ENCODE peak calls at places on chromosome 19, in four cellular contexts. One of them, this sample, is unnamed.

GRCh38 chr19:19624032-19624570 is 3.9 kb downstream of the LPAR2 start:
- DNase-seq in H1: no peak
- DNase-seq in K562: no peak
- DNase-seq in HepG2: no peak
- DNase-seq in this sample: no peak

GRCh38 chr19:3207466-3208242 is 16.8 kb upstream of the CELF5 start:
- DNase-seq in H1: peak; percentile 74
- DNase-seq in K562: peak; percentile 72
- DNase-seq in HepG2: no peak
- DNase-seq in this sample: no peak

GRCh38 chr19:16351133-16351809 is 26.6 kb downstream of the KLF2 start:
- DNase-seq in H1: no peak
- DNase-seq in K562: peak; percentile 32
- DNase-seq in HepG2: no peak
- DNase-seq in this sample: peak; percentile 77

GRCh38 chr19:21843081-21843480 is 7.1 kb upstream of the ZNF43 start:
- DNase-seq in H1: no peak
- DNase-seq in K562: no peak
- DNase-seq in HepG2: no peak
- DNase-seq in this sample: no peak

GRCh38 chr19:16386619-16387240 is 62.1 kb downstream of the KLF2 start:
- DNase-seq in H1: no peak
- DNase-seq in K562: peak; percentile 66
- DNase-seq in HepG2: peak; percentile 32
- DNase-seq in this sample: peak; percentile 72

GRCh38 chr19:47018923-47019322 is 714 bp upstream of the NPAS1 start:
- DNase-seq in H1: no peak
- DNase-seq in K562: no peak
- DNase-seq in HepG2: no peak
- DNase-seq in this sample: no peak

GRCh38 chr19:48553676-48554384 is 1.9 kb downstream of the SULT2B1 start:
- DNase-seq in H1: no peak
- DNase-seq in K562: peak; percentile 83
- DNase-seq in HepG2: peak; percentile 69
- DNase-seq in this sample: peak; percentile 38

GRCh38 chr19:18594824-18595373 is 6.3 kb downstream of the REX1BD start:
- DNase-seq in H1: peak; percentile 58
- DNase-seq in K562: no peak
- DNase-seq in HepG2: no peak
- DNase-seq in this sample: no peak

GRCh38 chr19:57637379-57637778 is 4.4 kb downstream of the ZNF211 start:
- DNase-seq in H1: no peak
- DNase-seq in K562: no peak
- DNase-seq in HepG2: no peak
- DNase-seq in this sample: no peak

GRCh38 chr19:31670931-31671330 is 321.7 kb upstream of the TSHZ3 start:
- DNase-seq in H1: no peak
- DNase-seq in K562: no peak
- DNase-seq in HepG2: no peak
- DNase-seq in this sample: no peak

GRCh38 chr19:55251296-55252081 is 7.3 kb downstream of the PPP6R1 start:
- DNase-seq in H1: no peak
- DNase-seq in K562: no peak
- DNase-seq in HepG2: no peak
- DNase-seq in this sample: peak; percentile 20

GRCh38 chr19:38699027-38699346 is 45.3 kb downstream of the CAPN12 start:
- DNase-seq in H1: no peak
- DNase-seq in K562: no peak
- DNase-seq in HepG2: no peak
- DNase-seq in this sample: no peak

GRCh38 chr19:18093439-18094161 is 4.0 kb upstream of the MAST3 start:
- DNase-seq in H1: no peak
- DNase-seq in K562: peak; percentile 91
- DNase-seq in HepG2: peak; percentile 47
- DNase-seq in this sample: no peak

GRCh38 chr19:40668991-40669614 is 21.3 kb downstream of the NUMBL start:
- DNase-seq in H1: no peak
- DNase-seq in K562: no peak
- DNase-seq in HepG2: no peak
- DNase-seq in this sample: no peak

GRCh38 chr19:52237771-52238400 is 31.5 kb upstream of the ZNF766 start:
- DNase-seq in H1: peak; percentile 67
- DNase-seq in K562: peak; percentile 38
- DNase-seq in HepG2: peak; percentile 52
- DNase-seq in this sample: peak; percentile 69

GRCh38 chr19:11460207-11460606 is 20.6 kb downstream of the ELAVL3 start:
- DNase-seq in H1: no peak
- DNase-seq in K562: peak; percentile 63
- DNase-seq in HepG2: no peak
- DNase-seq in this sample: no peak

GRCh38 chr19:11964858-11965645 is at the start of gene ZNF763:
- DNase-seq in H1: peak; percentile 96
- DNase-seq in K562: peak; percentile 24
- DNase-seq in HepG2: peak; percentile 60
- DNase-seq in this sample: peak; percentile 48

GRCh38 chr19:40549007-40549708 is 27.5 kb upstream of the SHKBP1 start:
- DNase-seq in H1: peak; percentile 92
- DNase-seq in K562: peak; percentile 87
- DNase-seq in HepG2: peak; percentile 49
- DNase-seq in this sample: peak; percentile 42

GRCh38 chr19:42284066-42284501 is 15.0 kb downstream of the CIC start:
- DNase-seq in H1: no peak
- DNase-seq in K562: peak; percentile 86
- DNase-seq in HepG2: no peak
- DNase-seq in this sample: peak; percentile 51

GRCh38 chr19:10604460-10604980 is 17.4 kb upstream of the AP1M2 start:
- DNase-seq in H1: no peak
- DNase-seq in K562: no peak
- DNase-seq in HepG2: no peak
- DNase-seq in this sample: peak; percentile 53

GRCh38 chr19:1747285-1748114 is 5.8 kb upstream of the ONECUT3 start:
- DNase-seq in H1: no peak
- DNase-seq in K562: peak; percentile 91
- DNase-seq in HepG2: peak; percentile 66
- DNase-seq in this sample: peak; percentile 31

GRCh38 chr19:32676186-32676894 is 692 bp downstream of the RGS9BP start:
- DNase-seq in H1: peak; percentile 67
- DNase-seq in K562: no peak
- DNase-seq in HepG2: no peak
- DNase-seq in this sample: peak; percentile 12

GRCh38 chr19:19652482-19653295 is 9.2 kb upstream of the GMIP start:
- DNase-seq in H1: no peak
- DNase-seq in K562: no peak
- DNase-seq in HepG2: no peak
- DNase-seq in this sample: no peak

GRCh38 chr19:2084993-2085720 is 11.0 kb downstream of the MOB3A start:
- DNase-seq in H1: no peak
- DNase-seq in K562: no peak
- DNase-seq in HepG2: no peak
- DNase-seq in this sample: peak; percentile 34

GRCh38 chr19:53553865-53554791 is 16.2 kb downstream of the ZNF331 start:
- DNase-seq in H1: peak; percentile 47
- DNase-seq in K562: no peak
- DNase-seq in HepG2: no peak
- DNase-seq in this sample: peak; percentile 82

GRCh38 chr19:1211494-1212234 is 6.1 kb downstream of the STK11 start:
- DNase-seq in H1: no peak
- DNase-seq in K562: peak; percentile 66
- DNase-seq in HepG2: no peak
- DNase-seq in this sample: no peak

GRCh38 chr19:32599736-32600157 is 18.8 kb downstream of the PDCD5 start:
- DNase-seq in H1: no peak
- DNase-seq in K562: peak; percentile 52
- DNase-seq in HepG2: peak; percentile 57
- DNase-seq in this sample: peak; percentile 57

GRCh38 chr19:3061214-3062161 is 807 bp downstream of the TLE5 start:
- DNase-seq in H1: no peak
- DNase-seq in K562: peak; percentile 85
- DNase-seq in HepG2: no peak
- DNase-seq in this sample: no peak

GRCh38 chr19:19554074-19555023 is 16.3 kb downstream of the CILP2 start:
- DNase-seq in H1: peak; percentile 94
- DNase-seq in K562: peak; percentile 88
- DNase-seq in HepG2: no peak
- DNase-seq in this sample: no peak

GRCh38 chr19:40241809-40242384 is 15.4 kb upstream of the CCNP start:
- DNase-seq in H1: no peak
- DNase-seq in K562: no peak
- DNase-seq in HepG2: no peak
- DNase-seq in this sample: peak; percentile 91

GRCh38 chr19:38455031-38455430 is 21.5 kb downstream of the RYR1 start:
- DNase-seq in H1: no peak
- DNase-seq in K562: no peak
- DNase-seq in HepG2: peak; percentile 18
- DNase-seq in this sample: no peak

GRCh38 chr19:18009412-18010066 is 1.6 kb downstream of the ARRDC2 start:
- DNase-seq in H1: no peak
- DNase-seq in K562: peak; percentile 3
- DNase-seq in HepG2: peak; percentile 64
- DNase-seq in this sample: no peak

GRCh38 chr19:46719629-46720515 is 3.0 kb upstream of the PRKD2 start:
- DNase-seq in H1: no peak
- DNase-seq in K562: no peak
- DNase-seq in HepG2: no peak
- DNase-seq in this sample: no peak

GRCh38 chr19:49335071-49335783 is at the start of gene CD37:
- DNase-seq in H1: no peak
- DNase-seq in K562: peak; percentile 40
- DNase-seq in HepG2: no peak
- DNase-seq in this sample: no peak

GRCh38 chr19:46297700-46298476 is 1.0 kb downstream of the HIF3A start:
- DNase-seq in H1: peak; percentile 55
- DNase-seq in K562: peak; percentile 55
- DNase-seq in HepG2: no peak
- DNase-seq in this sample: peak; percentile 43

GRCh38 chr19:11041966-11042627 is 47.2 kb upstream of the LDLR start:
- DNase-seq in H1: no peak
- DNase-seq in K562: no peak
- DNase-seq in HepG2: no peak
- DNase-seq in this sample: no peak

GRCh38 chr19:38988632-38989031 is 13.1 kb upstream of the FBXO17 start:
- DNase-seq in H1: no peak
- DNase-seq in K562: no peak
- DNase-seq in HepG2: no peak
- DNase-seq in this sample: no peak

DNA sequence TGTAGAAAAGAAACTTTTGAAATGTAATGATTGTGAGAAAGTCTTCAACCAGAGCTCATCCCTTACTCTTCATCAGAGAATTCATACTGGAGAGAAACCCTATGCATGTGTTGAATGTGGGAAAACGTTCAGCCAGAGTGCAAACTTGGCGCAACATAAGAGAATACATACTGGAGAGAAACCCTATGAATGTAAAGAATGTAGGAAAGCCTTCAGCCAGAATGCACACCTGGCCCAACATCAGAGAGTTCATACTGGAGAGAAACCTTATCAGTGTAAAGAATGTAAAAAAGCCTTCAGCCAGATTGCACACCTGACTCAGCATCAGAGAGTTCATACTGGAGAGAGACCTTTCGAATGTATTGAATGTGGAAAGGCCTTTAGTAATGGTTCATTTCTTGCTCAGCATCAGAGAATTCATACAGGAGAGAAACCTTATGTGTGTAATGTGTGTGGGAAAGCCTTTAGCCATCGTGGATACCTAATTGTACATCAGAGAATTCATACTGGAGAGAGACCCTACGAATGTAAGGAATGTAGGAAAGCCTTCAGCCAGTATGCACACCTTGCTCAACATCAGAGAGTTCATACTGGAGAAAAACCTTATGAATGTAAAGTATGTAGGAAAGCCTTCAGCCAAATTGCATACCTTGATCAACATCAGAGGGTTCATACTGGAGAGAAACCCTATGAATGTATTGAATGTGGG is 19.3 kb downstream of the ZNF583 start:
- DNase-seq in H1: no peak
- DNase-seq in K562: no peak
- DNase-seq in HepG2: no peak
- DNase-seq in this sample: no peak
- TF ChIP-seq POLR2A in H1: no peak
- TF ChIP-seq POLR2A in K562: no peak
- TF ChIP-seq POLR2A in HepG2: no peak
- TF ChIP-seq POLR2A in this sample: no peak

GRCh38 chr19:45152504-45153338 is 8.1 kb downstream of the NKPD1 start:
- DNase-seq in H1: peak; percentile 75
- DNase-seq in K562: no peak
- DNase-seq in HepG2: no peak
- DNase-seq in this sample: peak; percentile 48
- TF ChIP-seq EZH2 in H1: peak; percentile 29
- TF ChIP-seq EZH2 in K562: no peak
- TF ChIP-seq EZH2 in HepG2: no peak
- TF ChIP-seq EZH2 in this sample: peak; percentile 15

GRCh38 chr19:56612737-56613136 is 17.6 kb downstream of the ZNF71 start:
- DNase-seq in H1: no peak
- DNase-seq in K562: no peak
- DNase-seq in HepG2: no peak
- DNase-seq in this sample: no peak
- TF ChIP-seq JUN in H1: no peak
- TF ChIP-seq JUN in K562: no peak
- TF ChIP-seq JUN in HepG2: no peak
- TF ChIP-seq JUN in this sample: no peak

GRCh38 chr19:5961969-5962945 is 15.7 kb downstream of the RANBP3 start:
- DNase-seq in H1: no peak
- DNase-seq in K562: no peak
- DNase-seq in HepG2: peak; percentile 98
- DNase-seq in this sample: peak; percentile 93
- TF ChIP-seq POLR2A in H1: no peak
- TF ChIP-seq POLR2A in K562: no peak
- TF ChIP-seq POLR2A in HepG2: peak; percentile 85
- TF ChIP-seq POLR2A in this sample: no peak

DNA sequence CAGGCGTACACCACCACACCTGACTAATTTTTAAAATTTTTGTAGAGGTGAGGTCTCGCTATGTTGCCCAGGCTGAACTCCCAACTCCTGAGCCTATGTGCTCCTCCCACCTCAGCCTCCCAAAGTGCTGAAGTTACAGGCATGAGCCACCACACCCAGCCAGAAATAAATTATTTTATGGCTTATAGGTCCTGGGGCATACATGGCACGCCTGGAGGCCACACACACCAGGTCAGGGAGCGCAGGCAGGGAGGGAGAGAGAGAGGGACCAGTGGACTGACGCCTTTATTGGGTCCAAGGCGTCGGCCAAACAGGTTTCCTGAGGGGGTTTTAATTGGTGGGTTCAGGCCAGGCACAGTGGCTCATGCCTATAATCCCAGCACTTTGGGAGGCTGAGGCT is 6.8 kb downstream of the SPIB start:
- DNase-seq in H1: no peak
- DNase-seq in K562: no peak
- DNase-seq in HepG2: no peak
- DNase-seq in this sample: no peak
- TF ChIP-seq EZH2 in H1: no peak
- TF ChIP-seq EZH2 in K562: no peak
- TF ChIP-seq EZH2 in HepG2: no peak
- TF ChIP-seq EZH2 in this sample: no peak